ENCODE peak calls at places on chromosome 2, in four cellular contexts. E is GM23338, K is PC-3, W is GM23248. G is an unnamed sample.
A peak's percentile ranks its signal among the peaks of the same experiment; 100 is the strongest.

GRCh38 chr2:23200460-23201113 is 184.4 kb upstream of the KLHL29 start:
- DNase-seq in E (no peak), K (no peak), W (no peak), G (no peak)

GRCh38 chr2:240215676-240216051 is 75.2 kb upstream of the OTOS start:
- DNase-seq in E (no peak), K (no peak), W (no peak), G (no peak)

GRCh38 chr2:46878886-46879285 is 36.7 kb downstream of the MCFD2 start:
- DNase-seq in E (peak; percentile 41), K (no peak), W (no peak), G (no peak)

GRCh38 chr2:240319221-240319854 is 116.1 kb upstream of the GPC1 start:
- DNase-seq in E (no peak), K (no peak), W (no peak), G (no peak)

GRCh38 chr2:239919779-239920545 is 105.2 kb downstream of the NDUFA10 start:
- DNase-seq in E (no peak), K (no peak), W (no peak), G (no peak)

GRCh38 chr2:237632991-237633629 is 5.7 kb downstream of the LRRFIP1 start:
- DNase-seq in E (no peak), K (no peak), W (no peak), G (no peak)

GRCh38 chr2:43131890-43132522 is 94.4 kb downstream of the ZFP36L2 start:
- DNase-seq in E (no peak), K (peak; percentile 26), W (no peak), G (no peak)

GRCh38 chr2:53490659-53491058 is 276.9 kb upstream of the CHAC2 start:
- DNase-seq in E (no peak), K (no peak), W (peak; percentile 74), G (no peak)

GRCh38 chr2:17518212-17519154 is at the start of gene RAD51AP2:
- DNase-seq in E (peak; percentile 95), K (no peak), W (peak; percentile 94), G (peak; percentile 81)

GRCh38 chr2:67465623-67466022 is 68.5 kb downstream of the ETAA1 start:
- DNase-seq in E (no peak), K (no peak), W (no peak), G (peak; percentile 63)

GRCh38 chr2:236257171-236257570 is 7.0 kb downstream of the ASB18 start:
- DNase-seq in E (no peak), K (no peak), W (no peak), G (no peak)

GRCh38 chr2:64769392-64770044 is 115.8 kb upstream of the SERTAD2 start:
- DNase-seq in E (no peak), K (no peak), W (no peak), G (no peak)

GRCh38 chr2:8154936-8155335 is 526.9 kb upstream of the ID2 start:
- DNase-seq in E (no peak), K (peak; percentile 28), W (peak; percentile 87), G (no peak)

GRCh38 chr2:181468313-181468712 is 11.1 kb downstream of the ITGA4 start:
- DNase-seq in E (no peak), K (no peak), W (peak; percentile 8), G (no peak)

GRCh38 chr2:40451926-40452605 is at the start of gene SLC8A1:
- DNase-seq in E (peak; percentile 67), K (no peak), W (peak; percentile 78), G (peak; percentile 38)

GRCh38 chr2:84705858-84706257 is 175.0 kb downstream of the TRABD2A start:
- DNase-seq in E (no peak), K (no peak), W (no peak), G (no peak)

GRCh38 chr2:129444417-129445150 is 534.9 kb upstream of the RAB6C start:
- DNase-seq in E (no peak), K (no peak), W (no peak), G (no peak)

GRCh38 chr2:98470851-98471255 is 26.2 kb downstream of the INPP4A start:
- DNase-seq in E (no peak), K (no peak), W (no peak), G (peak; percentile 89)

GRCh38 chr2:189487283-189488280 is 46.3 kb downstream of the WDR75 start:
- DNase-seq in E (no peak), K (peak; percentile 21), W (no peak), G (no peak)

GRCh38 chr2:177212895-177213856 is 582 bp downstream of the HNRNPA3 start:
- DNase-seq in E (peak; percentile 92), K (peak; percentile 81), W (peak; percentile 99), G (peak; percentile 82)

GRCh38 chr2:173555833-173556232 is 201.2 kb downstream of the CDCA7 start:
- DNase-seq in E (no peak), K (no peak), W (no peak), G (peak; percentile 23)

GRCh38 chr2:230417436-230417835 is 1.4 kb downstream of the SP100 start:
- DNase-seq in E (no peak), K (no peak), W (no peak), G (no peak)

GRCh38 chr2:150513647-150514046 is 26.2 kb upstream of the RND3 start:
- DNase-seq in E (no peak), K (peak; percentile 43), W (peak; percentile 74), G (no peak)

GRCh38 chr2:42105330-42106256 is 57.8 kb downstream of the PKDCC start:
- DNase-seq in E (peak; percentile 28), K (no peak), W (no peak), G (peak; percentile 90)

GRCh38 chr2:54106631-54107454 is 8.6 kb upstream of the ACYP2 start:
- DNase-seq in E (peak; percentile 76), K (peak; percentile 81), W (peak; percentile 80), G (peak; percentile 65)

GRCh38 chr2:151861171-151861570 is 33.0 kb upstream of the ARL5A start:
- DNase-seq in E (no peak), K (no peak), W (no peak), G (no peak)

GRCh38 chr2:135582383-135582782 is 51.1 kb downstream of the R3HDM1 start:
- DNase-seq in E (no peak), K (no peak), W (no peak), G (no peak)

GRCh38 chr2:135590594-135591290 is 59.5 kb downstream of the R3HDM1 start:
- DNase-seq in E (no peak), K (no peak), W (no peak), G (peak; percentile 75)

GRCh38 chr2:135586148-135586547 is 54.9 kb downstream of the R3HDM1 start:
- DNase-seq in E (peak; percentile 35), K (no peak), W (no peak), G (no peak)

GRCh38 chr2:135585586-135585985 is 54.3 kb downstream of the R3HDM1 start:
- DNase-seq in E (peak; percentile 37), K (peak; percentile 22), W (peak; percentile 25), G (no peak)

GRCh38 chr2:135587958-135588357 is 56.7 kb downstream of the R3HDM1 start:
- DNase-seq in E (peak; percentile 21), K (no peak), W (no peak), G (no peak)
- TF ChIP-seq EZH2phosphoT487 in E (no peak), K (no peak), W (no peak), G (no peak)

DNA sequence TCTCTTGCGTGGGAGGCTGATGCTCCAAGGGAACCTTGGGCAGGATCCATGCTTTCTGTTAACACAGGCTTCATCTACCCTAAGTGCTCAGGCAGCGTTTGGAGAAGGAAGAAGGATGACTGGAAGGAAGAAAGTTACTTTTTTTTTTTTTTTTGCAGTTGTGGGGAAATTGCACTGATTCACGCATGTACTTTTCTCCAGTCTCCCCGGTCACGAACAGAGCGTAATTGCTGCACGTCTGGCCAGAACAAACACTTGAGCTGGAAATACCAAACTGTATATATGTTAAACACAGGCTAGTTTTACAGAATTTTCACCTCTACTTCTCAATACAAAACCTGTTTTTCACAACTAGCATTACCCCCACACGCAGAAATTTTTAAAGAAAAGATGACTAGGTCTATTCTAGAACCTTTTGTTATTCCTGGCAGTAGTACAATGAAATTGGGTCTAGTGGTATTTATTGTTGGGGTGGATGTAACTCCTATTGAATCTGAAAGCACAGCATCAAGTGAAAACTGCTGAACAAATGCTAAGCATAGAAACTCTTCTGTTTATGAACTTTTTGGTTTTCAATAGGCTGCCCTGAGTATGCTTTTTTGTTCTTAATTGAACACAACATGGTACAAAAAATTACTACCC is 9.3 kb upstream of the SCYGR5 start:
- DNase-seq in E (no peak), K (no peak), W (no peak), G (peak; percentile 12)
- H3K4me2 ChIP-seq in E (no peak overlapping the region), K (no peak overlapping the region), W (no peak overlapping the region), G (peak overlapping the region; percentile 31)

DNA sequence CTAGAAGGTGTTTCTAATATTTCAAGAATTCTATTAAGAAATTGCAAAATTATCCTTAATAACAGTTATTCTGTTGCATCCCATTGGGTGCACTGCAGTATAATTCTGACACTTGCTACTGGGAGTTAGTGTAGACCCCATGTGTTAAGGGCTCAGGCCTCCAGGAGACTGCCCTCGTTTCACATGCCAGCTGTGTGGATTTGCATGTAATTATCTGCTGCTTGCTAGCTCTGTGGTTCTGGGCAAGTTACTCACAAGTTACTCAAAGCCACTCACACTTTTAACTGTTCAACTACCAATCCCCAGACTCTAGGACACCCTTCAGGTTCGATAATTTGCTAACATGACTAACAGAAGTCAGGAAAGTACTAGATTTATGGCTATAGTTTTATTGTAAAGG is 38.6 kb downstream of the ST6GAL2 start:
- DNase-seq in E (no peak), K (no peak), W (no peak), G (no peak)
- TF ChIP-seq EZH2phosphoT487 in E (no peak), K (no peak), W (no peak), G (no peak)

GRCh38 chr2:55425449-55425848 is 5.8 kb upstream of the CCDC88A start:
- DNase-seq in E (no peak), K (peak; percentile 86), W (peak; percentile 94), G (no peak)

GRCh38 chr2:55423303-55423702 is 3.6 kb upstream of the CCDC88A start:
- DNase-seq in E (no peak), K (no peak), W (no peak), G (no peak)

GRCh38 chr2:55420901-55421300 is 1.2 kb upstream of the CCDC88A start:
- DNase-seq in E (no peak), K (no peak), W (peak; percentile 17), G (no peak)

GRCh38 chr2:55421326-55421725 is 1.7 kb upstream of the CCDC88A start:
- DNase-seq in E (no peak), K (no peak), W (no peak), G (no peak)

GRCh38 chr2:55422876-55423275 is 3.2 kb upstream of the CCDC88A start:
- DNase-seq in E (no peak), K (no peak), W (no peak), G (no peak)
- H3K4me2 ChIP-seq in E (no peak overlapping the region), K (no peak overlapping the region), W (no peak overlapping the region), G (no peak overlapping the region)

DNA sequence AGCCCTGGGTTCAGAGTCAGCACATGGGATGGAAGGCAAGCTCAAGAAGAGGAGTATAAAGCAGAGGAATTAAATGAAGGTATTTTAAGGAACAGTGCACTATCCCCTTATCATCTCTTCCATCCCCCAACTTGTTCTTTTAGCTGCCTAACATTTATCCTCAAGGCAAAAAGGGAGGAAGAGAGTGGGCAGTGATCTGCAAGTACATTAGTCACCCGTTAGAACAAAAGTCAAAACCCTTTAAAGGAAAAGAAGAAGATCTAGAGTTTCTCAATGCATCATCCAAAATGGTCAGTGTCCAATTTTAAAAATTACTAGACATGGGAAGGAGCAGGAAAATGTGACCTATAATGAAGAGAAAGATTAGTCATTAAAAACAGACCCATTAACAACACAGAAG is 77.6 kb downstream of the KCTD18 start:
- DNase-seq in E (no peak), K (no peak), W (peak; percentile 68), G (no peak)
- TF ChIP-seq EZH2phosphoT487 in E (no peak), K (no peak), W (no peak), G (no peak)

GRCh38 chr2:113088173-113088992 is 20.6 kb downstream of the IL1F10 start:
- DNase-seq in E (no peak), K (no peak), W (no peak), G (no peak)
- H3K4me2 ChIP-seq in E (no peak overlapping the region), K (no peak overlapping the region), W (no peak overlapping the region), G (no peak overlapping the region)

G was measured in MM.1S.